ENCODE peak calls at places on chromosomes 2 and 18, in seven cellular contexts. One of them, this sample, is unnamed.

GRCh38 chr18:13159579-13159978 is 59.0 kb upstream of the LDLRAD4 start:
- DNase-seq in AG08396: peak
- DNase-seq in fibroblast of the aortic adventitia: peak
- DNase-seq in fibroblast of lung: peak
- DNase-seq in body of pancreas: no peak
- DNase-seq in A549: peak
- DNase-seq in sciatic nerve: no peak
- DNase-seq in this sample: no peak

GRCh38 chr2:47034973-47035609 is 119.5 kb upstream of the MCFD2 start:
- DNase-seq in AG08396: no peak
- DNase-seq in fibroblast of the aortic adventitia: no peak
- DNase-seq in fibroblast of lung: peak
- DNase-seq in body of pancreas: peak
- DNase-seq in A549: no peak
- DNase-seq in sciatic nerve: peak
- DNase-seq in this sample: no peak

GRCh38 chr2:219844756-219845155 is 217.3 kb downstream of the SLC4A3 start:
- DNase-seq in AG08396: no peak
- DNase-seq in fibroblast of the aortic adventitia: no peak
- DNase-seq in fibroblast of lung: no peak
- DNase-seq in body of pancreas: no peak
- DNase-seq in A549: no peak
- DNase-seq in sciatic nerve: no peak
- DNase-seq in this sample: no peak

GRCh38 chr2:85999131-85999831 is 106.4 kb downstream of the POLR1A start:
- DNase-seq in AG08396: peak
- DNase-seq in fibroblast of the aortic adventitia: no peak
- DNase-seq in fibroblast of lung: no peak
- DNase-seq in body of pancreas: no peak
- DNase-seq in A549: no peak
- DNase-seq in sciatic nerve: peak
- DNase-seq in this sample: peak

GRCh38 chr2:39581866-39582265 is 83.9 kb upstream of the TMEM178A start:
- DNase-seq in AG08396: no peak
- DNase-seq in fibroblast of the aortic adventitia: no peak
- DNase-seq in fibroblast of lung: no peak
- DNase-seq in body of pancreas: no peak
- DNase-seq in A549: no peak
- DNase-seq in sciatic nerve: no peak
- DNase-seq in this sample: no peak

GRCh38 chr2:180905002-180905401 is 75.4 kb upstream of the UBE2E3 start:
- DNase-seq in AG08396: no peak
- DNase-seq in fibroblast of the aortic adventitia: no peak
- DNase-seq in fibroblast of lung: no peak
- DNase-seq in body of pancreas: no peak
- DNase-seq in A549: no peak
- DNase-seq in sciatic nerve: no peak
- DNase-seq in this sample: no peak

GRCh38 chr2:213219816-213220215 is 64.4 kb upstream of the SPAG16 start:
- DNase-seq in AG08396: no peak
- DNase-seq in fibroblast of the aortic adventitia: no peak
- DNase-seq in fibroblast of lung: no peak
- DNase-seq in body of pancreas: no peak
- DNase-seq in A549: no peak
- DNase-seq in sciatic nerve: no peak
- DNase-seq in this sample: no peak

GRCh38 chr2:223815884-223816570 is 21.4 kb downstream of the AP1S3 start:
- DNase-seq in AG08396: no peak
- DNase-seq in fibroblast of the aortic adventitia: no peak
- DNase-seq in fibroblast of lung: peak
- DNase-seq in body of pancreas: no peak
- DNase-seq in A549: no peak
- DNase-seq in sciatic nerve: no peak
- DNase-seq in this sample: no peak

GRCh38 chr2:207352978-207353377 is 176.8 kb upstream of the CREB1 start:
- DNase-seq in AG08396: no peak
- DNase-seq in fibroblast of the aortic adventitia: peak
- DNase-seq in fibroblast of lung: no peak
- DNase-seq in body of pancreas: no peak
- DNase-seq in A549: no peak
- DNase-seq in sciatic nerve: no peak
- DNase-seq in this sample: no peak

GRCh38 chr18:57054891-57055290 is 92.0 kb upstream of the BOD1L2 start:
- DNase-seq in AG08396: no peak
- DNase-seq in fibroblast of the aortic adventitia: no peak
- DNase-seq in fibroblast of lung: no peak
- DNase-seq in body of pancreas: no peak
- DNase-seq in A549: no peak
- DNase-seq in sciatic nerve: no peak
- DNase-seq in this sample: no peak

GRCh38 chr18:32152705-32153448 is 37.0 kb upstream of the MEP1B start:
- DNase-seq in AG08396: no peak
- DNase-seq in fibroblast of the aortic adventitia: no peak
- DNase-seq in fibroblast of lung: no peak
- DNase-seq in body of pancreas: no peak
- DNase-seq in A549: no peak
- DNase-seq in sciatic nerve: no peak
- DNase-seq in this sample: no peak

GRCh38 chr2:200777275-200777674 is 34.4 kb upstream of the BZW1 start:
- DNase-seq in AG08396: no peak
- DNase-seq in fibroblast of the aortic adventitia: no peak
- DNase-seq in fibroblast of lung: no peak
- DNase-seq in body of pancreas: no peak
- DNase-seq in A549: peak
- DNase-seq in sciatic nerve: no peak
- DNase-seq in this sample: no peak

GRCh38 chr18:11689972-11690570 is 1.0 kb downstream of the GNAL start:
- DNase-seq in AG08396: no peak
- DNase-seq in fibroblast of the aortic adventitia: no peak
- DNase-seq in fibroblast of lung: peak
- DNase-seq in body of pancreas: no peak
- DNase-seq in A549: peak
- DNase-seq in sciatic nerve: no peak
- DNase-seq in this sample: no peak

GRCh38 chr18:75128051-75128605 is 80.8 kb downstream of the PTGR3 start:
- DNase-seq in AG08396: no peak
- DNase-seq in fibroblast of the aortic adventitia: no peak
- DNase-seq in fibroblast of lung: no peak
- DNase-seq in body of pancreas: no peak
- DNase-seq in A549: no peak
- DNase-seq in sciatic nerve: no peak
- DNase-seq in this sample: no peak

GRCh38 chr2:234887277-234887676 is 64.5 kb upstream of the SH3BP4 start:
- DNase-seq in AG08396: no peak
- DNase-seq in fibroblast of the aortic adventitia: no peak
- DNase-seq in fibroblast of lung: no peak
- DNase-seq in body of pancreas: no peak
- DNase-seq in A549: no peak
- DNase-seq in sciatic nerve: no peak
- DNase-seq in this sample: no peak

GRCh38 chr2:127381762-127382161 is 6.0 kb downstream of the MAP3K2 start:
- DNase-seq in AG08396: no peak
- DNase-seq in fibroblast of the aortic adventitia: no peak
- DNase-seq in fibroblast of lung: no peak
- DNase-seq in body of pancreas: no peak
- DNase-seq in A549: no peak
- DNase-seq in sciatic nerve: no peak
- DNase-seq in this sample: no peak

GRCh38 chr2:207163815-207164747 is 1.7 kb downstream of the KLF7 start:
- DNase-seq in AG08396: no peak
- DNase-seq in fibroblast of the aortic adventitia: peak
- DNase-seq in fibroblast of lung: peak
- DNase-seq in body of pancreas: peak
- DNase-seq in A549: peak
- DNase-seq in sciatic nerve: peak
- DNase-seq in this sample: no peak

GRCh38 chr18:48440924-48441323 is 31.7 kb upstream of the ZBTB7C start:
- DNase-seq in AG08396: no peak
- DNase-seq in fibroblast of the aortic adventitia: no peak
- DNase-seq in fibroblast of lung: no peak
- DNase-seq in body of pancreas: no peak
- DNase-seq in A549: no peak
- DNase-seq in sciatic nerve: no peak
- DNase-seq in this sample: no peak

This sample was measured in breast epithelium.